ENCODE peak calls at places on chromosomes 13 and 19, in five cellular contexts. One of them, this sample, is unnamed.

GRCh38 chr19:36103842-36104552 is 6.9 kb upstream of the OVOL3 start:
- DNase-seq in nephron progenitor cell: no peak
- DNase-seq in KBM-7: no peak
- DNase-seq in endodermal cell: no peak
- DNase-seq in foreskin melanocyte: no peak
- DNase-seq in this sample: no peak

GRCh38 chr13:78595819-78596700 is 7.3 kb downstream of the POU4F1 start:
- DNase-seq in KBM-7: no peak
- DNase-seq in foreskin melanocyte: no peak
- DNase-seq in endodermal cell: peak; percentile 86
- DNase-seq in nephron progenitor cell: peak; percentile 75
- DNase-seq in this sample: no peak

GRCh38 chr19:52492201-52492960 is 35.1 kb upstream of the ZNF808 start:
- DNase-seq in endodermal cell: peak; percentile 98
- DNase-seq in KBM-7: no peak
- DNase-seq in nephron progenitor cell: peak; percentile 61
- DNase-seq in foreskin melanocyte: no peak
- DNase-seq in this sample: no peak

GRCh38 chr19:37087110-37087509 is 8.9 kb downstream of the ZNF420 start:
- DNase-seq in foreskin melanocyte: no peak
- DNase-seq in KBM-7: no peak
- DNase-seq in endodermal cell: no peak
- DNase-seq in nephron progenitor cell: no peak
- DNase-seq in this sample: no peak

GRCh38 chr13:37023871-37024270 is 23.3 kb downstream of the EXOSC8 start:
- DNase-seq in KBM-7: no peak
- DNase-seq in nephron progenitor cell: no peak
- DNase-seq in foreskin melanocyte: no peak
- DNase-seq in endodermal cell: no peak
- DNase-seq in this sample: no peak

GRCh38 chr13:73274147-73274546 is 215.3 kb downstream of the KLF5 start:
- DNase-seq in KBM-7: no peak
- DNase-seq in endodermal cell: no peak
- DNase-seq in foreskin melanocyte: no peak
- DNase-seq in nephron progenitor cell: no peak
- DNase-seq in this sample: no peak

GRCh38 chr13:114102521-114103288 is 29.7 kb downstream of the RASA3 start:
- DNase-seq in foreskin melanocyte: no peak
- DNase-seq in nephron progenitor cell: peak; percentile 2
- DNase-seq in endodermal cell: peak; percentile 48
- DNase-seq in KBM-7: no peak
- DNase-seq in this sample: no peak

GRCh38 chr19:43957891-43958290 is 6.9 kb downstream of the ZNF221 start:
- DNase-seq in foreskin melanocyte: no peak
- DNase-seq in nephron progenitor cell: no peak
- DNase-seq in KBM-7: no peak
- DNase-seq in endodermal cell: no peak
- DNase-seq in this sample: no peak

GRCh38 chr19:6828698-6829633 is 56.5 kb downstream of the VAV1 start:
- DNase-seq in KBM-7: peak; percentile 80
- DNase-seq in foreskin melanocyte: no peak
- DNase-seq in endodermal cell: peak; percentile 97
- DNase-seq in nephron progenitor cell: no peak
- DNase-seq in this sample: peak; percentile 8

GRCh38 chr19:6723108-6723618 is 2.7 kb upstream of the C3 start:
- DNase-seq in foreskin melanocyte: no peak
- DNase-seq in KBM-7: peak; percentile 53
- DNase-seq in nephron progenitor cell: no peak
- DNase-seq in endodermal cell: peak; percentile 67
- DNase-seq in this sample: no peak

GRCh38 chr13:113846639-113847318 is 17.1 kb downstream of the GAS6 start:
- DNase-seq in nephron progenitor cell: no peak
- DNase-seq in foreskin melanocyte: no peak
- DNase-seq in KBM-7: no peak
- DNase-seq in endodermal cell: peak; percentile 32
- DNase-seq in this sample: no peak

GRCh38 chr13:112178769-112179168 is 111.8 kb downstream of the SOX1 start:
- DNase-seq in KBM-7: no peak
- DNase-seq in foreskin melanocyte: no peak
- DNase-seq in nephron progenitor cell: no peak
- DNase-seq in endodermal cell: peak; percentile 23
- DNase-seq in this sample: no peak

GRCh38 chr13:97278395-97279078 is 56.4 kb downstream of the MBNL2 start:
- DNase-seq in KBM-7: no peak
- DNase-seq in endodermal cell: no peak
- DNase-seq in foreskin melanocyte: no peak
- DNase-seq in nephron progenitor cell: no peak
- DNase-seq in this sample: no peak

GRCh38 chr13:30186644-30187431 is 120.5 kb downstream of the KATNAL1 start:
- DNase-seq in nephron progenitor cell: no peak
- DNase-seq in foreskin melanocyte: peak; percentile 40
- DNase-seq in endodermal cell: no peak
- DNase-seq in KBM-7: no peak
- DNase-seq in this sample: no peak

GRCh38 chr13:110815471-110816204 is 99.2 kb downstream of the ANKRD10 start:
- DNase-seq in foreskin melanocyte: no peak
- DNase-seq in KBM-7: no peak
- DNase-seq in nephron progenitor cell: no peak
- DNase-seq in endodermal cell: no peak
- DNase-seq in this sample: no peak

GRCh38 chr13:46354143-46355087 is 32.6 kb downstream of the RUBCNL start:
- DNase-seq in foreskin melanocyte: peak; percentile 88
- DNase-seq in endodermal cell: no peak
- DNase-seq in KBM-7: peak; percentile 64
- DNase-seq in nephron progenitor cell: no peak
- DNase-seq in this sample: peak; percentile 10

GRCh38 chr13:40318366-40318765 is 348.1 kb downstream of the FOXO1 start:
- DNase-seq in nephron progenitor cell: no peak
- DNase-seq in foreskin melanocyte: no peak
- DNase-seq in KBM-7: no peak
- DNase-seq in endodermal cell: no peak
- DNase-seq in this sample: peak; percentile 96

GRCh38 chr13:46479286-46479685 is 73.7 kb upstream of the LRCH1 start:
- DNase-seq in nephron progenitor cell: no peak
- DNase-seq in KBM-7: no peak
- DNase-seq in endodermal cell: no peak
- DNase-seq in foreskin melanocyte: no peak
- DNase-seq in this sample: no peak

GRCh38 chr13:41905600-41906254 is 55.2 kb downstream of the VWA8 start:
- DNase-seq in KBM-7: peak; percentile 40
- DNase-seq in endodermal cell: no peak
- DNase-seq in nephron progenitor cell: no peak
- DNase-seq in foreskin melanocyte: no peak
- DNase-seq in this sample: peak; percentile 18

GRCh38 chr19:51514866-51515481 is 13.4 kb upstream of the SIGLEC12 start:
- DNase-seq in foreskin melanocyte: peak; percentile 15
- DNase-seq in KBM-7: peak; percentile 85
- DNase-seq in nephron progenitor cell: peak; percentile 27
- DNase-seq in endodermal cell: no peak
- DNase-seq in this sample: no peak

GRCh38 chr19:45423589-45424190 is at the start of gene ERCC1:
- DNase-seq in endodermal cell: peak; percentile 100
- DNase-seq in foreskin melanocyte: peak; percentile 93
- DNase-seq in nephron progenitor cell: peak; percentile 99
- DNase-seq in KBM-7: peak; percentile 94
- DNase-seq in this sample: peak; percentile 98

GRCh38 chr19:11361037-11361770 is 6.0 kb downstream of the PLPPR2 start:
- DNase-seq in KBM-7: no peak
- DNase-seq in foreskin melanocyte: no peak
- DNase-seq in nephron progenitor cell: peak; percentile 99
- DNase-seq in endodermal cell: peak; percentile 99
- DNase-seq in this sample: no peak

GRCh38 chr13:50126378-50127016 is 111.3 kb downstream of the KCNRG start:
- DNase-seq in foreskin melanocyte: no peak
- DNase-seq in endodermal cell: no peak
- DNase-seq in nephron progenitor cell: peak; percentile 25
- DNase-seq in KBM-7: no peak
- DNase-seq in this sample: peak; percentile 12

GRCh38 chr13:100630564-100630963 is 42.0 kb upstream of the GGACT start:
- DNase-seq in foreskin melanocyte: no peak
- DNase-seq in nephron progenitor cell: no peak
- DNase-seq in endodermal cell: no peak
- DNase-seq in KBM-7: no peak
- DNase-seq in this sample: no peak

This sample was measured in SJCRH30.